ENCODE peak calls at places on chromosome 19, in five cellular contexts. N is NCI-H2081; H is AG09309; M is mucosa of gallbladder; V is stimulated activated CD8-positive, alpha-beta memory T cell treated with anti-CD3 and anti-CD28 coated beads, Interleukin-4, amount 100 ng/mL, for 1 hour. C is an unnamed sample.

GRCh38 chr19:50047686-50048085 is 21.9 kb downstream of the ZNF473 start:
- DNase-seq in N (no peak), H (no peak), M (no peak), V (no peak), C (no peak)

GRCh38 chr19:1235625-1236538 is 1.9 kb downstream of the CBARP start:
- DNase-seq in N (no peak), H (no peak), M (no peak), V (no peak), C (no peak)

GRCh38 chr19:28500319-28500718 is 712.6 kb downstream of the UQCRFS1 start:
- DNase-seq in N (no peak), H (no peak), M (no peak), V (no peak), C (no peak)

GRCh38 chr19:40143612-40144011 is 47.6 kb upstream of the MAP3K10 start:
- DNase-seq in N (no peak), H (no peak), M (no peak), V (no peak), C (no peak)

GRCh38 chr19:12948597-12949362 is 3.1 kb downstream of the RAD23A start:
- DNase-seq in N (no peak), H (no peak), M (no peak), V (no peak), C (no peak)

GRCh38 chr19:20102097-20102496 is 24.3 kb downstream of the ZNF90 start:
- DNase-seq in N (no peak), H (no peak), M (no peak), V (no peak), C (no peak)

GRCh38 chr19:11088508-11089253 is 582 bp upstream of the LDLR start:
- DNase-seq in N (peak), H (no peak), M (peak), V (no peak), C (no peak)

GRCh38 chr19:47280183-47280797 is 5.6 kb downstream of the INAFM1 start:
- DNase-seq in N (no peak), H (no peak), M (peak), V (no peak), C (no peak)

GRCh38 chr19:10724573-10725071 is 6.7 kb downstream of the DNM2 start:
- DNase-seq in N (no peak), H (peak), M (no peak), V (no peak), C (no peak)

GRCh38 chr19:27776020-27776419 is 1436.9 kb downstream of the UQCRFS1 start:
- DNase-seq in N (no peak), H (no peak), M (no peak), V (no peak), C (no peak)

GRCh38 chr19:19053508-19054314 is 10.1 kb upstream of the SLC25A42 start:
- DNase-seq in N (peak), H (no peak), M (peak), V (no peak), C (no peak)

GRCh38 chr19:55676384-55676783 is 1.4 kb downstream of the EPN1 start:
- DNase-seq in N (no peak), H (no peak), M (peak), V (no peak), C (no peak)

GRCh38 chr19:50959731-50960500 is 7.1 kb upstream of the KLK5 start:
- DNase-seq in N (no peak), H (no peak), M (no peak), V (no peak), C (no peak)